ENCODE peak calls at places on chromosomes 4 and X, in six cellular contexts. G, S, L, E, H and C are unnamed samples.

GRCh38 chr4:89110986-89111832 is at the start of gene TIGD2:
- DNase-seq in G (peak; percentile 82), S (peak; percentile 90), L (peak; percentile 88), E (peak; percentile 80), H (peak; percentile 90), C (peak; percentile 60)

GRCh38 chrX:48574270-48575266 is at the start of gene RBM3:
- DNase-seq in G (peak; percentile 92), S (peak; percentile 93), L (peak; percentile 95), E (peak; percentile 92), H (peak; percentile 88), C (peak; percentile 82)

GRCh38 chrX:107736781-107737531 is 38.6 kb downstream of the TSC22D3 start:
- DNase-seq in G (peak; percentile 32), S (no peak), L (no peak), E (no peak), H (peak; percentile 64), C (no peak)

GRCh38 chr4:57098415-57098814 is 11.8 kb downstream of the IGFBP7 start:
- DNase-seq in G (no peak), S (no peak), L (no peak), E (no peak), H (no peak), C (no peak)

GRCh38 chr4:38145033-38145673 is 185.0 kb downstream of the PTTG2 start:
- DNase-seq in G (no peak), S (no peak), L (no peak), E (no peak), H (no peak), C (no peak)

GRCh38 chrX:8813036-8813435 is 11.9 kb upstream of the FAM9A start:
- DNase-seq in G (no peak), S (no peak), L (no peak), E (no peak), H (no peak), C (no peak)

GRCh38 chrX:118536687-118537461 is 41.3 kb downstream of the DOCK11 start:
- DNase-seq in G (peak; percentile 10), S (no peak), L (peak; percentile 35), E (no peak), H (peak; percentile 28), C (no peak)

GRCh38 chrX:9341305-9342201 is 123.3 kb upstream of the TBL1X start:
- DNase-seq in G (peak; percentile 59), S (peak; percentile 59), L (peak; percentile 84), E (no peak), H (peak; percentile 56), C (no peak)

GRCh38 chr4:184762100-184762499 is 28.2 kb upstream of the CENPU start:
- DNase-seq in G (no peak), S (no peak), L (no peak), E (no peak), H (no peak), C (no peak)

GRCh38 chr4:98773638-98774037 is 115.2 kb upstream of the TSPAN5 start:
- DNase-seq in G (no peak), S (no peak), L (no peak), E (no peak), H (peak; percentile 55), C (peak; percentile 83)

GRCh38 chr4:167774646-167775045 is 317.7 kb upstream of the ANXA10 start:
- DNase-seq in G (no peak), S (no peak), L (no peak), E (no peak), H (no peak), C (peak; percentile 33)

GRCh38 chrX:129984196-129984962 is 1.9 kb downstream of the BCORL1 start:
- DNase-seq in G (no peak), S (peak; percentile 28), L (no peak), E (peak; percentile 20), H (no peak), C (no peak)

GRCh38 chr4:185839204-185839712 is 27.3 kb upstream of the SORBS2 start:
- DNase-seq in G (peak; percentile 89), S (peak; percentile 48), L (peak; percentile 95), E (peak; percentile 61), H (peak; percentile 92), C (peak; percentile 95)

GRCh38 chr4:80471701-80472100 is 136.2 kb downstream of the CFAP299 start:
- DNase-seq in G (peak; percentile 73), S (no peak), L (peak; percentile 47), E (no peak), H (peak; percentile 26), C (peak; percentile 36)

GRCh38 chrX:17527135-17527701 is 152.2 kb downstream of the NHS start:
- DNase-seq in G (peak; percentile 11), S (peak; percentile 54), L (peak; percentile 47), E (peak; percentile 42), H (peak; percentile 8), C (no peak)

GRCh38 chrX:19840899-19841648 is 46.3 kb downstream of the SH3KBP1 start:
- DNase-seq in G (no peak), S (no peak), L (no peak), E (no peak), H (no peak), C (no peak)

GRCh38 chrX:154734101-154734781 is 16.6 kb downstream of the GAB3 start:
- DNase-seq in G (peak; percentile 43), S (no peak), L (peak; percentile 83), E (peak; percentile 46), H (peak; percentile 89), C (peak; percentile 81)

GRCh38 chr4:57442834-57443291 is 332.7 kb upstream of the IGFBP7 start:
- DNase-seq in G (peak; percentile 78), S (peak; percentile 38), L (peak; percentile 33), E (peak; percentile 28), H (peak; percentile 70), C (peak; percentile 47)

GRCh38 chr4:55008166-55009056 is 117.0 kb downstream of the KDR start:
- DNase-seq in G (peak; percentile 38), S (no peak), L (no peak), E (no peak), H (peak; percentile 39), C (peak; percentile 15)

GRCh38 chrX:47723689-47724088 is 64.7 kb upstream of the UXT start:
- DNase-seq in G (no peak), S (no peak), L (no peak), E (no peak), H (no peak), C (no peak)

GRCh38 chr4:102466298-102466697 is 34.9 kb upstream of the NFKB1 start:
- DNase-seq in G (peak; percentile 8), S (no peak), L (peak; percentile 5), E (no peak), H (no peak), C (peak; percentile 70)

GRCh38 chrX:69319376-69319775 is 154.1 kb upstream of the PJA1 start:
- DNase-seq in G (no peak), S (no peak), L (no peak), E (no peak), H (no peak), C (peak; percentile 65)

GRCh38 chr4:189940178-189941004 is at the start of gene FRG1:
- DNase-seq in G (peak; percentile 87), S (peak; percentile 97), L (peak; percentile 96), E (peak; percentile 89), H (peak; percentile 94), C (peak; percentile 81)

GRCh38 chr4:165426331-165426730 is 47.5 kb downstream of the CPE start:
- DNase-seq in G (no peak), S (no peak), L (no peak), E (no peak), H (no peak), C (no peak)

GRCh38 chr4:73620115-73620792 is at the start of gene RASSF6:
- DNase-seq in G (peak; percentile 79), S (no peak), L (no peak), E (no peak), H (peak; percentile 63), C (peak; percentile 88)

GRCh38 chrX:113192418-113192817 is 351.8 kb upstream of the AMOT start:
- DNase-seq in G (no peak), S (no peak), L (no peak), E (no peak), H (no peak), C (no peak)

GRCh38 chr4:174873931-174874330 is 44.2 kb upstream of the ADAM29 start:
- DNase-seq in G (peak; percentile 63), S (no peak), L (no peak), E (no peak), H (peak; percentile 63), C (peak; percentile 13)
- TF ChIP-seq CTCF in G (peak; percentile 56), S (no peak), L (no peak), E (peak; percentile 16), H (peak; percentile 37), C (peak; percentile 20)

GRCh38 chr4:93201471-93201870 is 627.1 kb upstream of the ATOH1 start:
- DNase-seq in G (no peak), S (no peak), L (no peak), E (no peak), H (no peak), C (no peak)

GRCh38 chr4:93203708-93204107 is 624.8 kb upstream of the ATOH1 start:
- DNase-seq in G (no peak), S (no peak), L (no peak), E (no peak), H (peak; percentile 0), C (peak; percentile 10)

DNA sequence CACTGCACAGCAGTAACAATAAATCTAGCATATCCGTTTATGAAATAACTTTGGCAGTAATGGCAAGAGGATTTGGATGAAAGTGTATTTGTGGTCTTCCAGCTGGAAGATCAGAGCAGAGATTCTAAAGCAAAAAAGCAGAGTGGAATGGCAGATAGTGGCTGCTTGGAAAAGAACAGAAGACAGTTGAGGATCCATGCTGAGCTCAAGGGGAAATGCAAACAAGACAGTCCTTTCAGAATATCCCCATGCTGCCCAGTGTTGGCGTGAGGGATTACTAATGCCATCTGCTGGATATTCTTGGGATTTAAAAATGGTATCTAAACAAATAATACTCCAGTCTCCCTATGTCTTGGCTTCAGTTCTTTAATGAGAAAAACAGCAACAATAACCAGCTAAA is 629.1 kb upstream of the ATOH1 start:
- DNase-seq in G (peak; percentile 61), S (no peak), L (peak; percentile 65), E (no peak), H (peak; percentile 63), C (peak; percentile 56)
- TF ChIP-seq CTCF in G (peak; percentile 62), S (peak; percentile 19), L (peak; percentile 34), E (peak; percentile 19), H (peak; percentile 42), C (peak; percentile 51)

GRCh38 chr4:108742451-108742850 is 20.4 kb downstream of the ETNPPL start:
- DNase-seq in G (no peak), S (no peak), L (no peak), E (no peak), H (no peak), C (no peak)

GRCh38 chr4:108738307-108738706 is 24.5 kb downstream of the ETNPPL start:
- DNase-seq in G (peak; percentile 24), S (no peak), L (no peak), E (no peak), H (peak; percentile 27), C (peak; percentile 46)

GRCh38 chr4:108744307-108744706 is 18.5 kb downstream of the ETNPPL start:
- DNase-seq in G (no peak), S (no peak), L (no peak), E (no peak), H (no peak), C (no peak)

GRCh38 chr4:108743021-108743420 is 19.8 kb downstream of the ETNPPL start:
- DNase-seq in G (no peak), S (no peak), L (no peak), E (no peak), H (no peak), C (no peak)
- TF ChIP-seq CTCF in G (no peak), S (no peak), L (no peak), E (no peak), H (no peak), C (no peak)

DNA sequence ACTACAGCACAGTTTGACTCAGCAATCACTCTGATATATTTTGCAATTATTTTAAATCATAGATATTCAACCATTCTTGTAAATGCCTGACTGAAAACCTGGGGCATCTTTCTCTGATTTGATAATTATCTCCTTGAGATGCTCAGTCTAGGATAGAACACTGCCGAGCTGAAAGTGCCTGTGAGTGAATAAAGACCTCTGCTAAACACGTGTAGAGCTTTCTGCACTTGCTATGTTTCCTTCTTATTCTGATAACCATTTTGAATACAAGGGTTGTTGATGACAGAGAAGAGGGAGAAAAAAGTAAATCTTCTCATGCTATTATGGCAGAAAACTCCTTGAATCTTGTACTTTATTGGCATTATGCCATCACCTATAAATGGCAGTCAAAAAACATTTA is 1843.4 kb upstream of the IGFBP7 start:
- DNase-seq in G (no peak), S (no peak), L (no peak), E (no peak), H (no peak), C (no peak)
- TF ChIP-seq CTCF in G (no peak), S (no peak), L (no peak), E (no peak), H (no peak), C (no peak)